ENCODE peak calls at places on chromosomes 7 and 10, in eight cellular contexts. F is A549, G is HFFc6, E is NCI-H1694 treated with DMSO at 0.1 percent for 48 hours, I is tibial nerve, N is dermis blood vessel endothelial cell, Z is NCI-H774, X is left cardiac atrium. A is an unnamed sample.

GRCh38 chr7:4172883-4173282 is 509.2 kb upstream of the FOXK1 start:
- DNase-seq in I (no peak), E (no peak), Z (no peak), N (no peak), G (no peak), X (no peak), F (no peak), A (no peak)

GRCh38 chr10:128922172-128922571 is 544.9 kb upstream of the MGMT start:
- DNase-seq in F (no peak), N (no peak), G (no peak), E (no peak), I (peak; percentile 48), X (no peak), Z (no peak), A (no peak)

GRCh38 chr7:63093481-63093880 is 905.2 kb upstream of the ZNF722 start:
- DNase-seq in E (no peak), Z (no peak), X (no peak), N (no peak), G (no peak), F (no peak), I (no peak), A (no peak)

GRCh38 chr7:33108591-33108930 is 643 bp downstream of the RP9 start:
- DNase-seq in Z (no peak), F (peak; percentile 31), N (no peak), G (peak; percentile 2), E (peak; percentile 15), I (no peak), X (no peak), A (no peak)

GRCh38 chr10:107546986-107547385 is 382.5 kb upstream of the SORCS1 start:
- DNase-seq in F (no peak), G (no peak), X (no peak), Z (no peak), I (no peak), N (no peak), E (no peak), A (no peak)

GRCh38 chr10:131928248-131929095 is 27.7 kb downstream of the PPP2R2D start:
- DNase-seq in I (no peak), X (no peak), G (no peak), F (no peak), E (no peak), N (peak; percentile 57), Z (no peak), A (no peak)

GRCh38 chr10:89589091-89589725 is 53.8 kb upstream of the SLC16A12 start:
- DNase-seq in Z (no peak), G (no peak), I (no peak), X (no peak), F (no peak), E (no peak), N (no peak), A (no peak)

GRCh38 chr7:151423226-151423625 is 13.4 kb upstream of the WDR86 start:
- DNase-seq in E (no peak), X (no peak), Z (no peak), I (no peak), N (no peak), G (no peak), F (no peak), A (no peak)

GRCh38 chr10:36188054-36188453 is 546.0 kb upstream of the FZD8 start:
- DNase-seq in X (peak; percentile 38), E (peak; percentile 69), N (no peak), Z (no peak), G (no peak), F (no peak), I (no peak), A (no peak)

GRCh38 chr10:10460452-10460851 is 557.2 kb upstream of the CELF2 start:
- DNase-seq in E (no peak), G (no peak), Z (no peak), F (no peak), X (no peak), I (no peak), N (no peak), A (no peak)

GRCh38 chr7:152402384-152403250 is 33.2 kb downstream of the KMT2C start:
- DNase-seq in E (no peak), I (no peak), X (no peak), Z (no peak), N (peak; percentile 37), G (no peak), F (no peak), A (no peak)

GRCh38 chr10:28684157-28684985 is 7.0 kb downstream of the BAMBI start:
- DNase-seq in Z (no peak), F (no peak), X (no peak), I (no peak), G (no peak), N (no peak), E (no peak), A (no peak)

GRCh38 chr10:126352446-126352845 is 35.8 kb downstream of the ADAM12 start:
- DNase-seq in E (no peak), Z (no peak), N (no peak), F (no peak), G (no peak), I (no peak), X (no peak), A (no peak)

GRCh38 chr7:94295805-94296204 is 98.9 kb upstream of the COL1A2 start:
- DNase-seq in X (no peak), G (peak; percentile 89), E (peak; percentile 72), I (no peak), F (peak; percentile 18), Z (no peak), N (peak; percentile 61), A (peak; percentile 35)

GRCh38 chr10:78199759-78200158 is 166.1 kb downstream of the RPS24 start:
- DNase-seq in E (no peak), F (no peak), I (no peak), G (no peak), N (no peak), X (no peak), Z (no peak), A (peak; percentile 81)

GRCh38 chr7:73945022-73945421 is 83.0 kb upstream of the ELN start:
- DNase-seq in N (no peak), X (no peak), F (no peak), G (no peak), I (no peak), E (no peak), Z (no peak), A (no peak)

GRCh38 chr7:139038691-139039090 is 2.8 kb upstream of the ZC3HAV1L start:
- DNase-seq in N (no peak), G (no peak), X (no peak), Z (no peak), E (no peak), F (no peak), I (no peak), A (no peak)

GRCh38 chr7:125020801-125021200 is 91.2 kb upstream of the POT1 start:
- DNase-seq in F (no peak), X (no peak), Z (no peak), I (no peak), G (no peak), E (no peak), N (no peak), A (no peak)

GRCh38 chr10:52645435-52645776 is 127.2 kb downstream of the MBL2 start:
- DNase-seq in I (no peak), N (no peak), F (no peak), X (no peak), G (no peak), Z (no peak), E (no peak), A (no peak)

GRCh38 chr10:63629363-63630084 is 108.3 kb downstream of the REEP3 start:
- DNase-seq in Z (peak; percentile 83), F (peak; percentile 86), E (peak; percentile 96), G (peak; percentile 99), X (peak; percentile 97), N (peak; percentile 99), I (peak; percentile 94), A (peak; percentile 81)

GRCh38 chr10:80186364-80187012 is 18.8 kb downstream of the ANXA11 start:
- DNase-seq in I (no peak), G (no peak), N (peak; percentile 30), X (peak; percentile 72), E (no peak), F (no peak), Z (no peak), A (peak; percentile 80)